ENCODE peak calls at places on chromosomes 13 and 19, in five cellular contexts. One of them, this sample, is unnamed.
A peak's percentile ranks its signal among the peaks of the same experiment; 100 is the strongest.

GRCh38 chr13:76293346-76293745 is 592.9 kb downstream of the KCTD12 start:
- DNase-seq in CD8-positive, alpha-beta memory T cell: no peak
- DNase-seq in AG09309: peak; percentile 41
- DNase-seq in neuronal stem cell: no peak
- DNase-seq in CD4-positive, CD25-positive, alpha-beta regulatory T cell: no peak
- DNase-seq in this sample: no peak

GRCh38 chr13:60146491-60146890 is 17.2 kb downstream of the DIAPH3 start:
- DNase-seq in CD8-positive, alpha-beta memory T cell: no peak
- DNase-seq in AG09309: no peak
- DNase-seq in neuronal stem cell: no peak
- DNase-seq in CD4-positive, CD25-positive, alpha-beta regulatory T cell: no peak
- DNase-seq in this sample: peak; percentile 26

GRCh38 chr19:7658219-7658686 is 10.6 kb upstream of the RETN start:
- DNase-seq in CD8-positive, alpha-beta memory T cell: peak; percentile 59
- DNase-seq in AG09309: no peak
- DNase-seq in neuronal stem cell: no peak
- DNase-seq in CD4-positive, CD25-positive, alpha-beta regulatory T cell: peak; percentile 63
- DNase-seq in this sample: no peak

GRCh38 chr19:6800991-6801396 is 28.5 kb downstream of the VAV1 start:
- DNase-seq in CD8-positive, alpha-beta memory T cell: no peak
- DNase-seq in AG09309: peak; percentile 7
- DNase-seq in neuronal stem cell: no peak
- DNase-seq in CD4-positive, CD25-positive, alpha-beta regulatory T cell: no peak
- DNase-seq in this sample: no peak

GRCh38 chr19:38803543-38803942 is 9.2 kb downstream of the LGALS4 start:
- DNase-seq in CD8-positive, alpha-beta memory T cell: no peak
- DNase-seq in AG09309: no peak
- DNase-seq in neuronal stem cell: no peak
- DNase-seq in CD4-positive, CD25-positive, alpha-beta regulatory T cell: no peak
- DNase-seq in this sample: no peak

GRCh38 chr13:111338841-111339240 is 18.4 kb downstream of the TEX29 start:
- DNase-seq in CD8-positive, alpha-beta memory T cell: no peak
- DNase-seq in AG09309: no peak
- DNase-seq in neuronal stem cell: no peak
- DNase-seq in CD4-positive, CD25-positive, alpha-beta regulatory T cell: no peak
- DNase-seq in this sample: no peak

GRCh38 chr19:40702337-40703012 is 12.0 kb upstream of the NUMBL start:
- DNase-seq in CD8-positive, alpha-beta memory T cell: no peak
- DNase-seq in AG09309: no peak
- DNase-seq in neuronal stem cell: no peak
- DNase-seq in CD4-positive, CD25-positive, alpha-beta regulatory T cell: no peak
- DNase-seq in this sample: peak; percentile 65

GRCh38 chr13:45615501-45616101 is at the start of gene ERICH6B:
- DNase-seq in CD8-positive, alpha-beta memory T cell: no peak
- DNase-seq in AG09309: no peak
- DNase-seq in neuronal stem cell: peak; percentile 80
- DNase-seq in CD4-positive, CD25-positive, alpha-beta regulatory T cell: no peak
- DNase-seq in this sample: peak; percentile 20

GRCh38 chr19:38243279-38243673 is 12.9 kb downstream of the PPP1R14A start:
- DNase-seq in CD8-positive, alpha-beta memory T cell: no peak
- DNase-seq in AG09309: no peak
- DNase-seq in neuronal stem cell: no peak
- DNase-seq in CD4-positive, CD25-positive, alpha-beta regulatory T cell: no peak
- DNase-seq in this sample: no peak

GRCh38 chr19:19034204-19034624 is 811 bp downstream of the ARMC6 start:
- DNase-seq in CD8-positive, alpha-beta memory T cell: peak; percentile 62
- DNase-seq in AG09309: no peak
- DNase-seq in neuronal stem cell: peak; percentile 24
- DNase-seq in CD4-positive, CD25-positive, alpha-beta regulatory T cell: peak; percentile 62
- DNase-seq in this sample: peak; percentile 89

GRCh38 chr19:13995878-13996765 is 10.0 kb downstream of the RFX1 start:
- DNase-seq in CD8-positive, alpha-beta memory T cell: no peak
- DNase-seq in AG09309: no peak
- DNase-seq in neuronal stem cell: no peak
- DNase-seq in CD4-positive, CD25-positive, alpha-beta regulatory T cell: no peak
- DNase-seq in this sample: no peak

GRCh38 chr19:30932854-30933253 is 416.4 kb downstream of the TSHZ3 start:
- DNase-seq in CD8-positive, alpha-beta memory T cell: no peak
- DNase-seq in AG09309: no peak
- DNase-seq in neuronal stem cell: no peak
- DNase-seq in CD4-positive, CD25-positive, alpha-beta regulatory T cell: no peak
- DNase-seq in this sample: no peak

GRCh38 chr19:53157601-53158000 is 1.3 kb downstream of the ZNF347 start:
- DNase-seq in CD8-positive, alpha-beta memory T cell: no peak
- DNase-seq in AG09309: no peak
- DNase-seq in neuronal stem cell: peak; percentile 11
- DNase-seq in CD4-positive, CD25-positive, alpha-beta regulatory T cell: no peak
- DNase-seq in this sample: no peak

GRCh38 chr19:1992759-1993260 is 22.7 kb downstream of the BTBD2 start:
- DNase-seq in CD8-positive, alpha-beta memory T cell: no peak
- DNase-seq in AG09309: no peak
- DNase-seq in neuronal stem cell: no peak
- DNase-seq in CD4-positive, CD25-positive, alpha-beta regulatory T cell: no peak
- DNase-seq in this sample: peak; percentile 28

GRCh38 chr19:49149652-49150105 is 5.5 kb downstream of the HRC start:
- DNase-seq in CD8-positive, alpha-beta memory T cell: no peak
- DNase-seq in AG09309: peak; percentile 59
- DNase-seq in neuronal stem cell: peak; percentile 94
- DNase-seq in CD4-positive, CD25-positive, alpha-beta regulatory T cell: no peak
- DNase-seq in this sample: peak; percentile 85

This sample was measured in erythroblast.